ENCODE peak calls at places on chromosome 17, in four cellular contexts. Z, A, U and D are unnamed samples.

GRCh38 chr17:46026815-46027125 is 27.7 kb downstream of the STH start:
- DNase-seq in Z (no peak), A (no peak), U (no peak), D (no peak)

GRCh38 chr17:57895382-57896060 is 45.7 kb upstream of the MRPS23 start:
- DNase-seq in U (peak; percentile 60), A (no peak), Z (peak; percentile 59), D (no peak)

GRCh38 chr17:28669918-28670317 is 7.9 kb downstream of the SUPT6H start:
- DNase-seq in U (no peak), Z (no peak), A (no peak), D (no peak)

GRCh38 chr17:73643012-73643845 is 1.0 kb downstream of the SDK2 start:
- DNase-seq in Z (peak; percentile 32), U (peak; percentile 71), A (no peak), D (no peak)

GRCh38 chr17:68383443-68384321 is 73.6 kb downstream of the WIPI1 start:
- DNase-seq in Z (no peak), A (peak; percentile 94), U (peak; percentile 71), D (no peak)

GRCh38 chr17:55845385-55845784 is 94.5 kb downstream of the PCTP start:
- DNase-seq in Z (peak; percentile 31), A (peak; percentile 55), U (peak; percentile 74), D (peak; percentile 29)

GRCh38 chr17:63024716-63025115 is 58.7 kb downstream of the TANC2 start:
- DNase-seq in Z (no peak), U (no peak), A (peak; percentile 18), D (no peak)

GRCh38 chr17:45431531-45432404 is 902 bp downstream of the ARHGAP27 start:
- DNase-seq in U (peak; percentile 97), Z (peak; percentile 49), A (no peak), D (no peak)

GRCh38 chr17:50039058-50039457 is 16.9 kb upstream of the ITGA3 start:
- DNase-seq in Z (peak; percentile 15), A (no peak), U (peak; percentile 50), D (no peak)

GRCh38 chr17:71438631-71439146 is 682.1 kb upstream of the SOX9 start:
- DNase-seq in A (peak; percentile 97), Z (no peak), U (no peak), D (no peak)

GRCh38 chr17:64345691-64346376 is 44.8 kb downstream of the PECAM1 start:
- DNase-seq in U (peak; percentile 66), Z (no peak), A (no peak), D (no peak)

GRCh38 chr17:58520843-58521430 is 6.5 kb upstream of the MTMR4 start:
- DNase-seq in U (no peak), Z (no peak), A (no peak), D (no peak)

GRCh38 chr17:64442550-64442971 is 6.4 kb upstream of the MILR1 start:
- DNase-seq in U (no peak), A (no peak), Z (no peak), D (no peak)

GRCh38 chr17:69525920-69526841 is 111.7 kb downstream of the MAP2K6 start:
- DNase-seq in A (peak; percentile 79), Z (no peak), U (no peak), D (peak; percentile 35)

GRCh38 chr17:77394540-77395295 is 253.9 kb downstream of the SEC14L1 start:
- DNase-seq in A (no peak), Z (no peak), U (no peak), D (no peak)

GRCh38 chr17:72237223-72237622 is 116.4 kb downstream of the SOX9 start:
- DNase-seq in U (no peak), Z (no peak), A (no peak), D (no peak)

GRCh38 chr17:73316919-73317505 is 5.2 kb upstream of the CDC42EP4 start:
- DNase-seq in Z (no peak), A (peak; percentile 47), U (no peak), D (no peak)

GRCh38 chr17:10772425-10773380 is 31.2 kb downstream of the TMEM238L start:
- DNase-seq in A (peak; percentile 8), U (no peak), Z (no peak), D (no peak)

GRCh38 chr17:4074831-4075495 is 67.9 kb downstream of the ZZEF1 start:
- DNase-seq in U (no peak), Z (no peak), A (peak; percentile 55), D (peak; percentile 43)
- H3K27ac ChIP-seq in U (no peak overlapping the region), Z (no peak overlapping the region), A (no peak overlapping the region), D (no peak overlapping the region)

DNA sequence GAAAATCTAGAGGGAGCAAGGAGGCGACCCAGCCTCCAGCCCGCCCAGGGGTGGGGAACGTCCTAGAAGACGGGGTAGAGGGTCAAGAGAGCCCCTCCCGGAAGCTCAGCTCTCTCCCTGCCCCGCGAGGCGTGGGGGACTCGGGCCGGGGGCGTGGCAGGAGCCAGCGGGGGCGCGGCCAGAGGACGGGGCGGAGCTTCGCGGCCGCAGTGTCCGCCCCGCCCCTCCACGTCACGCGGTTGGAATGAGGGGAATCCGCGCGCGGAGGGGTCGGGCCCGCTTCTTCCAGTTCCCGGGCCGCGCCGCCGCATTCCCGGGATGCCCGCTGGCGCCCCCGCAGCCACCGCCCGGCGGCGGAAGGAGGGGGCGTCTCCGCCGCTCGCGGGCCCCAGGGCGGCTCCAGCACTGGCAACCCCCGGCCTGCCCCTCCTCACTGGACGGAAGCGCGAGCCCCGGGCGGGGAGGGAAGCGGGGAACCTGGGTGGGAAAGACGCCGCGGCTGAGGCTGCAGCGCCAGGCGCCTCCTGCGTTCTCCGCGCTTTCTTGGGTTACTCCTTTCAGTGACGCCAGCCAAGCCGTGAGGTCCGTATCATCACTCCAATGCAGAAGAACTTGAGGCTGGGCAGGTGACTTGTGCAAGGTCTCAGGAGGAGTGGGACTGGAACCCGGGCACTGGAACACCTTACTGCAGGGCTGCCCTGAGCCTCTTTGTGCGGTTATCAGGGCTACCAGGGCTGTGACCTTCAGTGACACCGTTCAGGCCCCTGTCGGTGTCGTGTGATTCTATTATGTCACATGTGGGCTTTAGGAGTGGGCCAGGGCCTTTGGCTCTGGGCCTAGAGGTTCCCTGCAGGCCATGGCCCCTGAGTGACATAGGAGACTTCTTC is 4.3 kb downstream of the MYO1C start:
- DNase-seq in U (peak; percentile 94), Z (peak; percentile 94), A (peak; percentile 80), D (no peak)
- H3K4me1 ChIP-seq in U (peaks cover 66% of the 10 kb centered on the region), Z (peaks cover 10% of the 10 kb centered on the region), A (peaks cover 17% of the 10 kb centered on the region), D (peaks cover 3% of the 10 kb centered on the region)

DNA sequence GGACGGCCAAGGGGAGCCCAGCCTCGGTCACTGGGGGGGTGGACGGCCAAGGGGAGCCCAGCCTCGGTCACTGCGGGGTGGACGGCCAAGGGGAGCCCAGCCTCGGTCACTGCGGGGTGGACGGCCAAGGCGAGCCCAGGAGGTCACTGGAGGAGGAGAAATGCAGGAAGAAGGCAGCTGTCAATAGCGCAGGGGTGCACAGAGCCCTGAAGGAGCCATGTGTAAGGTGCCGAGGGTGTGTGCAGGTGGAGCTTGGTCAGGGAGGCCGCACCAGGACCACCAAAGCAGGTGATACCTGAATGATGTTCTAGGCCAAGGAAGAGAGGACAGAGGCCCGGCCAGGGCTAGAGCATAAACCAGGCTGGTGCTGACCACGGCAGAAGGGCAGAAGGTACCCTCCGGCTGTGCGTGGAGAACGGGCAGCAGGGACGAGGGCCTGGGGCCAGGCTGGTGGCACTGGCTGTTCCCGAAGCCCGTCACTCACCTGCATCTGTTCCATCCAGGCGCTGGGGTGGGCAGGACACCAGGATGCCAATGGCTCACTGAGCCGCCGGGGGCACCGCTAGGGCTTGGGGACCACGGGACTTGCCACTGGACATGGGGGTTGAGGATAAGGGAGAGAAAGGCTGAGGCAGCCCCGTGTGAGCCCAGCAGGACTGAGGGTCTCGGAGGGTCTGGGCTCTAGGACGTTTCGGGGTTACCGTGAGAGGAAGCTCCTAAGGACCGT is 5.9 kb upstream of the CCDC57 start:
- DNase-seq in Z (no peak), U (no peak), A (no peak), D (no peak)
- H3K27ac ChIP-seq in Z (no peak overlapping the region), U (no peak overlapping the region), A (no peak overlapping the region), D (no peak overlapping the region)

GRCh38 chr17:38589462-38590114 is 16.2 kb downstream of the SRCIN1 start:
- DNase-seq in U (no peak), A (no peak), Z (no peak), D (no peak)

GRCh38 chr17:38591759-38592241 is 14.0 kb downstream of the SRCIN1 start:
- DNase-seq in A (no peak), U (no peak), Z (no peak), D (no peak)

GRCh38 chr17:38588775-38589174 is 17.0 kb downstream of the SRCIN1 start:
- DNase-seq in A (no peak), Z (no peak), U (no peak), D (no peak)

GRCh38 chr17:38592487-38592886 is 13.3 kb downstream of the SRCIN1 start:
- DNase-seq in Z (no peak), U (no peak), A (no peak), D (no peak)

GRCh38 chr17:38590988-38591758 is 14.6 kb downstream of the SRCIN1 start:
- DNase-seq in Z (no peak), U (peak; percentile 75), A (no peak), D (no peak)
- H3K4me1 ChIP-seq in Z (no peaks in the 10 kb centered on the region), U (peaks cover 9% of the 10 kb centered on the region), A (no peaks in the 10 kb centered on the region), D (peaks cover 2% of the 10 kb centered on the region)

GRCh38 chr17:82595893-82596292 is 52.4 kb downstream of the WDR45B start:
- DNase-seq in A (no peak), Z (no peak), U (no peak), D (no peak)
- H3K27ac ChIP-seq in A (no peak overlapping the region), Z (no peak overlapping the region), U (no peak overlapping the region), D (no peak overlapping the region)

GRCh38 chr17:27496971-27497370 is 40.7 kb downstream of the KSR1 start:
- DNase-seq in U (no peak), A (no peak), Z (no peak), D (no peak)

GRCh38 chr17:27498615-27499316 is 42.5 kb downstream of the KSR1 start:
- DNase-seq in A (no peak), U (peak; percentile 25), Z (no peak), D (no peak)

GRCh38 chr17:27496005-27496404 is 39.8 kb downstream of the KSR1 start:
- DNase-seq in U (no peak), Z (no peak), A (no peak), D (no peak)

GRCh38 chr17:27496501-27496943 is 40.3 kb downstream of the KSR1 start:
- DNase-seq in A (no peak), U (peak; percentile 57), Z (no peak), D (no peak)

GRCh38 chr17:27497696-27498095 is 41.4 kb downstream of the KSR1 start:
- DNase-seq in A (no peak), U (peak; percentile 21), Z (no peak), D (no peak)
- H3K4me1 ChIP-seq in A (peaks cover 10% of the 10 kb centered on the region), U (peaks cover 34% of the 10 kb centered on the region), Z (peaks cover 4% of the 10 kb centered on the region), D (peaks cover 4% of the 10 kb centered on the region)